ENCODE peak calls at places on chromosomes 1 and 21, in five cellular contexts. J is H7; D is CD4-positive, alpha-beta memory T cell; W is fibroblast of pulmonary artery; P is GM23248. N is an unnamed sample.
A peak's percentile ranks its signal among the peaks of the same experiment; 100 is the strongest.

GRCh38 chr1:17075470-17076255 is 21.8 kb upstream of the SDHB start:
- DNase-seq in J (peak; percentile 92), D (no peak), W (peak; percentile 31), P (peak; percentile 36), N (no peak)

GRCh38 chr1:45543599-45544417 is 6.8 kb upstream of the AKR1A1 start:
- DNase-seq in J (peak; percentile 35), D (peak; percentile 82), W (peak; percentile 47), P (no peak), N (peak; percentile 65)

GRCh38 chr1:6143392-6143791 is 36.7 kb downstream of the CHD5 start:
- DNase-seq in J (no peak), D (no peak), W (no peak), P (no peak), N (no peak)

GRCh38 chr21:44366586-44367211 is 13.3 kb downstream of the TRPM2 start:
- DNase-seq in J (peak; percentile 44), D (no peak), W (no peak), P (no peak), N (no peak)

GRCh38 chr1:67713071-67713806 is 28.2 kb downstream of the GADD45A start:
- DNase-seq in J (no peak), D (no peak), W (peak; percentile 75), P (peak; percentile 96), N (no peak)

GRCh38 chr1:61237659-61238370 is 155.5 kb downstream of the NFIA start:
- DNase-seq in J (no peak), D (no peak), W (no peak), P (no peak), N (no peak)

GRCh38 chr1:18932387-18932786 is 24.1 kb downstream of the IFFO2 start:
- DNase-seq in J (no peak), D (no peak), W (no peak), P (peak; percentile 51), N (no peak)

GRCh38 chr1:3886106-3886670 is 13.9 kb downstream of the C1orf174 start:
- DNase-seq in J (no peak), D (no peak), W (no peak), P (no peak), N (no peak)

GRCh38 chr1:210822897-210823296 is 311.1 kb downstream of the KCNH1 start:
- DNase-seq in J (no peak), D (no peak), W (no peak), P (no peak), N (no peak)

GRCh38 chr1:234781241-234782056 is 171.5 kb upstream of the IRF2BP2 start:
- DNase-seq in J (peak; percentile 68), D (no peak), W (no peak), P (no peak), N (no peak)

GRCh38 chr1:172208635-172209034 is 211.8 kb upstream of the C1orf105 start:
- DNase-seq in J (no peak), D (no peak), W (no peak), P (no peak), N (no peak)

GRCh38 chr1:111441573-111442192 is 7.4 kb downstream of the WDR77 start:
- DNase-seq in J (peak; percentile 59), D (peak; percentile 68), W (peak; percentile 40), P (peak; percentile 22), N (no peak)

GRCh38 chr1:50880373-50880772 is 79.7 kb downstream of the FAF1 start:
- DNase-seq in J (no peak), D (no peak), W (no peak), P (no peak), N (no peak)

GRCh38 chr1:89906088-89906487 is 85.3 kb downstream of the LRRC8D start:
- DNase-seq in J (no peak), D (no peak), W (no peak), P (no peak), N (no peak)
- H3K4me3 ChIP-seq in J (no peak overlapping the region), D (no peak overlapping the region), W (no peak overlapping the region), P (no peak overlapping the region), N (no peak overlapping the region)

DNA sequence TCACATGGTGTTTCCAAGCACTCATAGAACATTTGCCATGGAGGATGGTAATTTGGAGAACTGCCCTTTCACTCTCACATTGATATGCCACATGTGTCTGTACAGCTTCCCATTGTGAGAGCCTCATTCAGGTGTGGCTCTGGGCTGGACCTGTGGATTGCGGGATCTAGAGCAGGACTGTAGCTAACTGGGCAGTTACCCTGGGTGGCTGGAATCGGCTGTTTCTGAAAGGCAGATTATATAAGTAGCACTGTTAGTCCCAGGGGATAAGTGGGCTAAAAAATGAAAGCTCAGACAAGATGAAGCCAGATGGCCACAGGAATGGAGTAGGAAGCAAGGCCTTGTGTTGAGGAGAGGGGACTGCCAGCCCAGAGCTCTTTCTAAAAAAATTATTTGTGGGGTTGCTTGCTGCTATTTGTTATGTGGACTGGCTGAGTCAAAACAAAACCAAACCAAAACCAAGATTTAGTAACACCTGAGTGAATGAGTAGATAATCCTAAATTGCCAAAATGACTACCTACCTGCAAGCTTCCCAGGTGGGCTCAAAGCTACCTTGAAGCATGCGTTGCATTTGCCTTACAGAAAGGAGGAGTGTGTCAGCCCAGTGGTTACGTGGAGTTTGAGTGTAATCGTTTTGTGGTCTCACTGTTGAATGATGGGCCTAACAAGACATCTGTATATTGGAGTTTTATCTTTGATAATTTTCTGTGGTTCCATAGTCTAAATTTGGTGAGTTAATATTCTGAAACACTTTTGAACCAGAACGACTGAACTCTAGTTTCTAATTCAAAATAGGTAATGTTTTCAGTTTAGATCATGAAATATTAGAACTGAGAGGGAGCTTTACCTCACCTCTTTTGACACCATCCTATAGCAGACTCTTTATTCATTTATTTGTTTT is 58.0 kb downstream of the SDCCAG8 start:
- DNase-seq in J (no peak), D (no peak), W (no peak), P (no peak), N (peak; percentile 71)
- H3K4me3 ChIP-seq in J (no peak overlapping the region), D (no peak overlapping the region), W (no peak overlapping the region), P (no peak overlapping the region), N (peak overlapping the region; percentile 32)

GRCh38 chr1:27912429-27912828 is 22.4 kb upstream of the SMPDL3B start:
- DNase-seq in J (no peak), D (no peak), W (no peak), P (no peak), N (no peak)

DNA sequence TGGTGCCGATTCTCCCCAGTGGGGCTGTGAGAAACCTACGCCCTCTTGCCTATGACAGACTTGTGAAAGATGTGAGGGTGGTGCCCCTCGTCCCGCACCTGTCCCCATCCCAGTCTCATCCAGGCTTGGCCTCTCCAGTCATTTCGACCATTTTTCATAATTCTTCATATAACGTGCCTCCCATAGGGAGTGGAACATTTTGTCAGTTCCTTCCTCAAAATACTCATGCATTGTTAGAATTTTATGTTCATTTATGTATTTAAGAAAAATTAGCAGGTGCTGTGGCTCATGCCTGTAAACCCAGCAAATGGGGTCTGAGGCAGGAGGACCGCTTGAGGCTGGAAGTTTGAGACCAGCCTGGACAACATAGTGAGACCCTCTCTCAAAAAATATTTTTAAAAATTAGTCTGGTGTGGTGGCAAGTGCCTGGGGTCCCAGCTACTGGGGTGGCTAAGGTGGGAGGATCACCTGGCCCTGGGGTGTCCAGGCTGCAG is 19.7 kb upstream of the SMPDL3B start:
- DNase-seq in J (no peak), D (no peak), W (no peak), P (no peak), N (no peak)
- H3K4me3 ChIP-seq in J (peak overlapping the region; percentile 20), D (peak overlapping the region; percentile 29), W (no peak overlapping the region), P (peak overlapping the region; percentile 32), N (no peak overlapping the region)

GRCh38 chr21:42512346-42513034 is 1.2 kb upstream of the SLC37A1 start:
- DNase-seq in J (peak; percentile 60), D (no peak), W (no peak), P (no peak), N (no peak)
- H3K4me3 ChIP-seq in J (no peak overlapping the region), D (no peak overlapping the region), W (no peak overlapping the region), P (no peak overlapping the region), N (no peak overlapping the region)

DNA sequence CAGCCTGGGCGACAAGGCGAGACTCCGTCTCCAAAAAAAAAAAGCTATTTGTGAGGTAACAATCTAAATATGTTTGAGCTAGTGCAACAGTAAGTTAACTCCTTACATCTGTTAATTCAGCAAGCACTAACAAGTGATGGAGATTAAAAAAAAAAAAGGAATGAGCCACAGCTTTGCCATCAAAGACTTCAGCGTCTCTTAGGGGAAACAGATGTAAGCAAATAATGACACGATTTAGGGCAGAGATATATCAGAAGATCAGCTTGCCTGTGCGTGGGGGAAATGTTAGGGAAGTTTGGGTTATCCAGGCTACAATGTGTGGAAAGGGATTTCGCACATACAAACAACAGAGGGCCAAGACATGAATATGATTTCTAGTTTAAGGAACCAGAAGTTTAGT is 2.2 kb upstream of the BRWD1 start:
- DNase-seq in J (no peak), D (no peak), W (no peak), P (no peak), N (no peak)
- H3K4me3 ChIP-seq in J (no peak overlapping the region), D (no peak overlapping the region), W (no peak overlapping the region), P (no peak overlapping the region), N (no peak overlapping the region)

GRCh38 chr21:16533692-16534407 is 804.1 kb downstream of the USP25 start:
- DNase-seq in J (no peak), D (no peak), W (no peak), P (peak; percentile 60), N (no peak)

GRCh38 chr21:16539041-16539440 is 809.3 kb downstream of the USP25 start:
- DNase-seq in J (no peak), D (no peak), W (no peak), P (no peak), N (no peak)

GRCh38 chr21:16535100-16535418 is 805.3 kb downstream of the USP25 start:
- DNase-seq in J (no peak), D (no peak), W (peak; percentile 97), P (peak; percentile 92), N (no peak)

GRCh38 chr21:16534408-16535099 is 804.8 kb downstream of the USP25 start:
- DNase-seq in J (no peak), D (no peak), W (peak; percentile 98), P (peak; percentile 76), N (no peak)

DNA sequence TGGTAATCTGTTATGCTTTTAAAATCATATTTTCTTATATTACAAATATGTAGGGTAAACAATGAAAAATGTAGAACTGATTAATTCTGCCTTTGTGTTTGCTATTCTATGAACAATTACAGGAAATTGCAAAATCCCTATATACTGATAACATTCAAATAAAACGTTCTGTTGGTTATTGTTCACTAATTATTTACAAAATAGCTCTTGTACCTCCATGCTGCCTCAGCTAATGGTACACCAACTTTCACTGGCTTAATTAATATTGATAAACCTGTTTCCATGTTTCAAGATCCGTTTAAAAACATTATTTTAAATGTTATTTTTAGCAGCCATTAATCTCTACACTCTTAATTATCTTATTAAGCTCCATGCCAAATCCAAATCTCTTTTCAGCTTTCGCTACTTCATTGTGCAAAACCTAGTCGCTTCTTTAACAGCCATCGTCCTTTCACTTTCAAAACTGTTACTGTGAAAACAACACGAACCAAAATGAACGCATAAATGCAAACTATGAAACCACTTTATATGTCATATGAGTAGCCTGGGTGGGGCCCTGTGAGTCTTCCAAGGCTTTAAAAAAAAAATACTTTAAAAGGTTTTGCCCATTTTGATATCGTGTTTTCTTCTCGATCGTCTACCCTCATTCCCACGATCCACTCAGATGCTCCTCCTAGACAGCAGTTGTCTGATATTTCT is 807.0 kb downstream of the USP25 start:
- DNase-seq in J (no peak), D (no peak), W (peak; percentile 68), P (no peak), N (no peak)
- H3K4me3 ChIP-seq in J (no peak overlapping the region), D (no peak overlapping the region), W (peak overlapping the region; percentile 66), P (peak overlapping the region; percentile 74), N (no peak overlapping the region)

GRCh38 chr1:205321959-205322283 is 376 bp upstream of the NUAK2 start:
- DNase-seq in J (no peak), D (no peak), W (no peak), P (no peak), N (no peak)
- H3K4me3 ChIP-seq in J (no peak overlapping the region), D (peak overlapping the region; percentile 79), W (no peak overlapping the region), P (peak overlapping the region; percentile 88), N (peak overlapping the region; percentile 71)